ENCODE peak calls at places on chromosome 11, in nine cellular contexts. One of them, this sample, is unnamed.
A peak's percentile ranks its signal among the peaks of the same experiment; 100 is the strongest.

GRCh38 chr11:116930586-116930985 is 93.2 kb upstream of the APOA1 start:
- DNase-seq in GM04504: no peak
- DNase-seq in brain microvascular endothelial cell: no peak
- DNase-seq in neural crest cell: no peak
- DNase-seq in CD4-positive, alpha-beta memory T cell: peak; percentile 18
- DNase-seq in NCI-H2171 treated with DMSO at 0.1 percent for 48 hours: no peak
- DNase-seq in stimulated activated CD4-positive, alpha-beta T cell treated with anti-CD3 and anti-CD28 coated beads, Interleukin-15, amount 100 ng/mL, for 24 hours: no peak
- DNase-seq in ACHN: no peak
- DNase-seq in gastrocnemius medialis: no peak
- DNase-seq in this sample: no peak

GRCh38 chr11:94602430-94603372 is 35.5 kb downstream of the PIWIL4 start:
- DNase-seq in gastrocnemius medialis: no peak
- DNase-seq in brain microvascular endothelial cell: peak; percentile 89
- DNase-seq in GM04504: peak; percentile 77
- DNase-seq in neural crest cell: no peak
- DNase-seq in stimulated activated CD4-positive, alpha-beta T cell treated with anti-CD3 and anti-CD28 coated beads, Interleukin-15, amount 100 ng/mL, for 24 hours: peak; percentile 44
- DNase-seq in CD4-positive, alpha-beta memory T cell: peak; percentile 8
- DNase-seq in NCI-H2171 treated with DMSO at 0.1 percent for 48 hours: peak; percentile 7
- DNase-seq in ACHN: peak; percentile 82
- DNase-seq in this sample: peak; percentile 66

GRCh38 chr11:127919206-127920000 is 668.0 kb downstream of the ETS1 start:
- DNase-seq in ACHN: no peak
- DNase-seq in brain microvascular endothelial cell: peak; percentile 84
- DNase-seq in NCI-H2171 treated with DMSO at 0.1 percent for 48 hours: no peak
- DNase-seq in stimulated activated CD4-positive, alpha-beta T cell treated with anti-CD3 and anti-CD28 coated beads, Interleukin-15, amount 100 ng/mL, for 24 hours: peak; percentile 13
- DNase-seq in neural crest cell: no peak
- DNase-seq in gastrocnemius medialis: no peak
- DNase-seq in CD4-positive, alpha-beta memory T cell: no peak
- DNase-seq in GM04504: peak; percentile 75
- DNase-seq in this sample: no peak

GRCh38 chr11:60127311-60127811 is 38.9 kb downstream of the MS4A2 start:
- DNase-seq in neural crest cell: no peak
- DNase-seq in ACHN: peak; percentile 3
- DNase-seq in GM04504: no peak
- DNase-seq in gastrocnemius medialis: no peak
- DNase-seq in NCI-H2171 treated with DMSO at 0.1 percent for 48 hours: no peak
- DNase-seq in brain microvascular endothelial cell: no peak
- DNase-seq in CD4-positive, alpha-beta memory T cell: no peak
- DNase-seq in stimulated activated CD4-positive, alpha-beta T cell treated with anti-CD3 and anti-CD28 coated beads, Interleukin-15, amount 100 ng/mL, for 24 hours: no peak
- DNase-seq in this sample: no peak

GRCh38 chr11:95084509-95084908 is 5.1 kb upstream of the ENDOD1 start:
- DNase-seq in neural crest cell: no peak
- DNase-seq in brain microvascular endothelial cell: no peak
- DNase-seq in stimulated activated CD4-positive, alpha-beta T cell treated with anti-CD3 and anti-CD28 coated beads, Interleukin-15, amount 100 ng/mL, for 24 hours: peak; percentile 73
- DNase-seq in gastrocnemius medialis: no peak
- DNase-seq in CD4-positive, alpha-beta memory T cell: no peak
- DNase-seq in GM04504: no peak
- DNase-seq in NCI-H2171 treated with DMSO at 0.1 percent for 48 hours: no peak
- DNase-seq in ACHN: peak; percentile 40
- DNase-seq in this sample: peak; percentile 28

GRCh38 chr11:106670069-106670468 is 348.2 kb downstream of the GUCY1A2 start:
- DNase-seq in ACHN: no peak
- DNase-seq in NCI-H2171 treated with DMSO at 0.1 percent for 48 hours: no peak
- DNase-seq in neural crest cell: no peak
- DNase-seq in brain microvascular endothelial cell: no peak
- DNase-seq in gastrocnemius medialis: no peak
- DNase-seq in stimulated activated CD4-positive, alpha-beta T cell treated with anti-CD3 and anti-CD28 coated beads, Interleukin-15, amount 100 ng/mL, for 24 hours: no peak
- DNase-seq in GM04504: no peak
- DNase-seq in CD4-positive, alpha-beta memory T cell: no peak
- DNase-seq in this sample: no peak

GRCh38 chr11:122486793-122487495 is 168.6 kb upstream of the UBASH3B start:
- DNase-seq in brain microvascular endothelial cell: peak; percentile 2
- DNase-seq in stimulated activated CD4-positive, alpha-beta T cell treated with anti-CD3 and anti-CD28 coated beads, Interleukin-15, amount 100 ng/mL, for 24 hours: no peak
- DNase-seq in CD4-positive, alpha-beta memory T cell: no peak
- DNase-seq in NCI-H2171 treated with DMSO at 0.1 percent for 48 hours: no peak
- DNase-seq in ACHN: no peak
- DNase-seq in gastrocnemius medialis: no peak
- DNase-seq in neural crest cell: peak; percentile 4
- DNase-seq in GM04504: no peak
- DNase-seq in this sample: no peak

GRCh38 chr11:82899191-82899820 is 924 bp downstream of the PRCP start:
- DNase-seq in brain microvascular endothelial cell: no peak
- DNase-seq in CD4-positive, alpha-beta memory T cell: peak; percentile 53
- DNase-seq in stimulated activated CD4-positive, alpha-beta T cell treated with anti-CD3 and anti-CD28 coated beads, Interleukin-15, amount 100 ng/mL, for 24 hours: no peak
- DNase-seq in gastrocnemius medialis: no peak
- DNase-seq in neural crest cell: no peak
- DNase-seq in GM04504: no peak
- DNase-seq in NCI-H2171 treated with DMSO at 0.1 percent for 48 hours: no peak
- DNase-seq in ACHN: no peak
- DNase-seq in this sample: no peak

This sample was measured in thyroid gland.